ENCODE peak calls at places on chromosomes 3 and 15, in six cellular contexts. One of them, this sample, is unnamed.

GRCh38 chr3:170128977-170129431 is 52.5 kb downstream of the PHC3 start:
- DNase-seq in EL: peak
- DNase-seq in skeletal muscle cell: no peak
- DNase-seq in AG04450: no peak
- DNase-seq in GM12892: no peak
- DNase-seq in HepG2: no peak
- DNase-seq in this sample: no peak

GRCh38 chr3:133753779-133754164 is 7.6 kb downstream of the TF start:
- DNase-seq in AG04450: no peak
- DNase-seq in HepG2: no peak
- DNase-seq in GM12892: no peak
- DNase-seq in EL: no peak
- DNase-seq in skeletal muscle cell: no peak
- DNase-seq in this sample: no peak

GRCh38 chr3:193680220-193680619 is 87.2 kb downstream of the OPA1 start:
- DNase-seq in EL: peak
- DNase-seq in HepG2: no peak
- DNase-seq in skeletal muscle cell: peak
- DNase-seq in AG04450: peak
- DNase-seq in GM12892: no peak
- DNase-seq in this sample: no peak

GRCh38 chr15:97177135-97177704 is 783.3 kb upstream of the ARRDC4 start:
- DNase-seq in GM12892: no peak
- DNase-seq in skeletal muscle cell: no peak
- DNase-seq in HepG2: no peak
- DNase-seq in EL: no peak
- DNase-seq in AG04450: no peak
- DNase-seq in this sample: no peak

GRCh38 chr3:86793786-86794185 is 197.2 kb downstream of the VGLL3 start:
- DNase-seq in EL: peak
- DNase-seq in skeletal muscle cell: peak
- DNase-seq in AG04450: peak
- DNase-seq in GM12892: no peak
- DNase-seq in HepG2: peak
- DNase-seq in this sample: no peak

GRCh38 chr3:43753743-43754142 is 63.0 kb downstream of the ABHD5 start:
- DNase-seq in AG04450: peak
- DNase-seq in EL: peak
- DNase-seq in HepG2: no peak
- DNase-seq in GM12892: no peak
- DNase-seq in skeletal muscle cell: no peak
- DNase-seq in this sample: no peak

GRCh38 chr3:21020043-21020442 is 731.0 kb downstream of the ZNF385D start:
- DNase-seq in HepG2: no peak
- DNase-seq in GM12892: no peak
- DNase-seq in EL: no peak
- DNase-seq in AG04450: no peak
- DNase-seq in skeletal muscle cell: no peak
- DNase-seq in this sample: no peak

GRCh38 chr15:52567886-52568568 is 803 bp downstream of the ARPP19 start:
- DNase-seq in HepG2: peak
- DNase-seq in AG04450: no peak
- DNase-seq in EL: no peak
- DNase-seq in GM12892: no peak
- DNase-seq in skeletal muscle cell: no peak
- DNase-seq in this sample: peak

GRCh38 chr3:44509393-44509921 is 32.0 kb upstream of the ZNF445 start:
- DNase-seq in EL: peak
- DNase-seq in AG04450: no peak
- DNase-seq in HepG2: no peak
- DNase-seq in skeletal muscle cell: no peak
- DNase-seq in GM12892: no peak
- DNase-seq in this sample: no peak

GRCh38 chr3:136802481-136802996 is 16.4 kb upstream of the SLC35G2 start:
- DNase-seq in EL: no peak
- DNase-seq in GM12892: no peak
- DNase-seq in HepG2: no peak
- DNase-seq in AG04450: no peak
- DNase-seq in skeletal muscle cell: no peak
- DNase-seq in this sample: no peak

GRCh38 chr15:25236143-25236860 is 202.5 kb downstream of the UBE3A start:
- DNase-seq in EL: no peak
- DNase-seq in HepG2: no peak
- DNase-seq in skeletal muscle cell: no peak
- DNase-seq in GM12892: no peak
- DNase-seq in AG04450: no peak
- DNase-seq in this sample: no peak

GRCh38 chr15:43518073-43518761 is 809 bp downstream of the MAP1A start:
- DNase-seq in skeletal muscle cell: peak
- DNase-seq in AG04450: no peak
- DNase-seq in EL: peak
- DNase-seq in GM12892: no peak
- DNase-seq in HepG2: no peak
- DNase-seq in this sample: no peak

GRCh38 chr3:20931834-20932233 is 745.8 kb upstream of the SGO1 start:
- DNase-seq in GM12892: no peak
- DNase-seq in AG04450: no peak
- DNase-seq in EL: no peak
- DNase-seq in skeletal muscle cell: no peak
- DNase-seq in HepG2: no peak
- DNase-seq in this sample: no peak

GRCh38 chr3:156291269-156292123 is 171.1 kb downstream of the KCNAB1 start:
- DNase-seq in skeletal muscle cell: no peak
- DNase-seq in GM12892: no peak
- DNase-seq in EL: peak
- DNase-seq in AG04450: no peak
- DNase-seq in HepG2: no peak
- DNase-seq in this sample: no peak

GRCh38 chr3:147937341-147937740 is 528.2 kb downstream of the ZIC1 start:
- DNase-seq in HepG2: no peak
- DNase-seq in skeletal muscle cell: no peak
- DNase-seq in AG04450: no peak
- DNase-seq in GM12892: no peak
- DNase-seq in EL: no peak
- DNase-seq in this sample: no peak

GRCh38 chr3:43871627-43872245 is 181.0 kb downstream of the ABHD5 start:
- DNase-seq in GM12892: no peak
- DNase-seq in AG04450: no peak
- DNase-seq in HepG2: no peak
- DNase-seq in EL: no peak
- DNase-seq in skeletal muscle cell: no peak
- DNase-seq in this sample: no peak

GRCh38 chr15:38024293-38025091 is 90.1 kb downstream of the TMCO5A start:
- DNase-seq in GM12892: no peak
- DNase-seq in skeletal muscle cell: no peak
- DNase-seq in AG04450: no peak
- DNase-seq in HepG2: no peak
- DNase-seq in EL: no peak
- DNase-seq in this sample: no peak

GRCh38 chr3:139534444-139534812 is 5.1 kb downstream of the RBP1 start:
- DNase-seq in skeletal muscle cell: peak
- DNase-seq in EL: peak
- DNase-seq in GM12892: no peak
- DNase-seq in HepG2: no peak
- DNase-seq in AG04450: peak
- DNase-seq in this sample: no peak

GRCh38 chr3:123394391-123395022 is 54.4 kb downstream of the ADCY5 start:
- DNase-seq in skeletal muscle cell: no peak
- DNase-seq in HepG2: no peak
- DNase-seq in AG04450: no peak
- DNase-seq in GM12892: no peak
- DNase-seq in EL: no peak
- DNase-seq in this sample: no peak

GRCh38 chr3:72043212-72044133 is 258.5 kb upstream of the PROK2 start:
- DNase-seq in EL: no peak
- DNase-seq in GM12892: no peak
- DNase-seq in AG04450: no peak
- DNase-seq in HepG2: no peak
- DNase-seq in skeletal muscle cell: peak
- DNase-seq in this sample: no peak

GRCh38 chr3:37627951-37628620 is 233.6 kb upstream of the CTDSPL start:
- DNase-seq in skeletal muscle cell: no peak
- DNase-seq in AG04450: no peak
- DNase-seq in EL: no peak
- DNase-seq in GM12892: no peak
- DNase-seq in HepG2: no peak
- DNase-seq in this sample: no peak

GRCh38 chr3:62630664-62631063 is 244.6 kb downstream of the CADPS start:
- DNase-seq in HepG2: no peak
- DNase-seq in EL: no peak
- DNase-seq in skeletal muscle cell: no peak
- DNase-seq in GM12892: no peak
- DNase-seq in AG04450: no peak
- DNase-seq in this sample: no peak

This sample was measured in effector CD4-positive, alpha-beta T cell.